ENCODE peak calls at places on chromosomes 16 and 17, in nine cellular contexts. Z is HCT116; S is CD8-positive, alpha-beta T cell; U is CD8-positive, alpha-beta memory T cell; B is OCI-LY7; T is PC-3; Y is right atrium auricular region; P is effector memory CD4-positive, alpha-beta T cell; H is uterus. G is an unnamed sample.

GRCh38 chr17:81427446-81428120 is 32.3 kb downstream of the BAHCC1 start:
- DNase-seq in Z (no peak), S (no peak), U (no peak), B (no peak), T (no peak), Y (no peak), P (no peak), H (no peak), G (no peak)

GRCh38 chr16:12291989-12292759 is 315.6 kb downstream of the SNX29 start:
- DNase-seq in Z (no peak), S (no peak), U (no peak), B (peak), T (no peak), Y (no peak), P (no peak), H (no peak), G (no peak)

GRCh38 chr16:27784351-27785306 is 234.7 kb downstream of the KATNIP start:
- DNase-seq in Z (no peak), S (no peak), U (no peak), B (no peak), T (no peak), Y (no peak), P (no peak), H (no peak), G (no peak)

GRCh38 chr16:54430491-54431030 is 144.0 kb upstream of the IRX3 start:
- DNase-seq in Z (no peak), S (no peak), U (no peak), B (no peak), T (peak), Y (no peak), P (no peak), H (no peak), G (no peak)

GRCh38 chr17:49482144-49482817 is 12.8 kb upstream of the NGFR start:
- DNase-seq in Z (no peak), S (no peak), U (no peak), B (no peak), T (peak), Y (no peak), P (no peak), H (no peak), G (no peak)

GRCh38 chr17:1259910-1260389 is 10.3 kb upstream of the BHLHA9 start:
- DNase-seq in Z (no peak), S (no peak), U (no peak), B (no peak), T (no peak), Y (no peak), P (no peak), H (no peak), G (no peak)

GRCh38 chr16:73067671-73068545 is 20.0 kb upstream of the ZFHX3 start:
- DNase-seq in Z (no peak), S (no peak), U (no peak), B (no peak), T (no peak), Y (no peak), P (no peak), H (no peak), G (no peak)

GRCh38 chr16:62067182-62067581 is 30.9 kb upstream of the CDH8 start:
- DNase-seq in Z (no peak), S (no peak), U (no peak), B (no peak), T (no peak), Y (no peak), P (no peak), H (no peak), G (no peak)

GRCh38 chr16:64654137-64654652 is 467.7 kb downstream of the CDH11 start:
- DNase-seq in Z (no peak), S (no peak), U (no peak), B (no peak), T (no peak), Y (no peak), P (no peak), H (no peak), G (no peak)

GRCh38 chr17:9239821-9240658 is 218.7 kb downstream of the NTN1 start:
- DNase-seq in Z (peak), S (peak), U (peak), B (peak), T (peak), Y (peak), P (peak), H (peak), G (no peak)

GRCh38 chr17:6554871-6555330 is 1.5 kb downstream of the PITPNM3 start:
- DNase-seq in Z (no peak), S (no peak), U (no peak), B (no peak), T (peak), Y (no peak), P (no peak), H (no peak), G (no peak)
- H3K27ac ChIP-seq in Z (no peak), S (no peak), U (no peak), B (no peak), T (peak), Y (no peak), P (no peak), H (no peak), G (peak)

DNA sequence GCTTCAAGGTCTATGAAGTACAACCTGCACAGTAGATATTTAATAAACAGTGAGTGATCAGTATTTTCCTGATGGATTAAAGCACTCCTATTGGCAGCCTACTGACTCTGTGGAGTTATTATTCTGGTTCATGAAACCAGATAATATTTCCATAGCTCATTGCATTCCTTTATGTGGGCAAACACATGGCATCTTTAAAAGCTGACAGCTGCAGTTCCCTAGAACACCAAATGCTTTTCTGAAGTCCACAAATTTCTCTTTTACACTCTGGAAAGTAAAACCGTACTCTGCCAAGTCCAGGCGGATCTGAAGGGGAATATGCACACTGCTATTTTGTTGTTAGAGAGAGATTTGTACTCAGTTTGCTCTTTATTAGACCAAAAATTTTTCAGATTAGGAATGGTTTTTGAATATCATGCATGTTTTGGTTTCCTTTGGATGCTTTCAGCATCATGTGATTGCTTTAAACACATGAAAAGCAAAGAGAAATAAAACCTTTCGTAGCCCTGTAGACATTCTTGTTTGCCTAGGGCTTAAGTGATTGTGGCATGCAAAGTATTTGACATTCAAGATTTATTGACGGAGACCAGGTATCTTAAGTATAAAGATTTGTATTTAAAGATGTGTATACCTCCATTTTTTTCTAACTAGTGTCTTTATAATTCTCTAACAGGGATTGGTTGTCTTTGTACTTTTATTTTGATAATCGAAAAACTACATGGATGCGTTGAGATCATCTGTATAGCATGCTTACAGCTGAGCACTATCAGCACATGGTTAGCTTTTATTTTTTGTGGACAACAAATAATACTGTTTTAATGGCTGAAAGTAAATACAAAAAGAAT is 19.5 kb downstream of the SEC14L1 start:
- DNase-seq in Z (no peak), S (no peak), U (no peak), B (no peak), T (no peak), Y (no peak), P (no peak), H (no peak), G (no peak)
- H3K4me3 ChIP-seq in Z (no peak), S (no peak), U (no peak), B (no peak), T (no peak), Y (no peak), P (no peak), H (no peak), G (no peak)

DNA sequence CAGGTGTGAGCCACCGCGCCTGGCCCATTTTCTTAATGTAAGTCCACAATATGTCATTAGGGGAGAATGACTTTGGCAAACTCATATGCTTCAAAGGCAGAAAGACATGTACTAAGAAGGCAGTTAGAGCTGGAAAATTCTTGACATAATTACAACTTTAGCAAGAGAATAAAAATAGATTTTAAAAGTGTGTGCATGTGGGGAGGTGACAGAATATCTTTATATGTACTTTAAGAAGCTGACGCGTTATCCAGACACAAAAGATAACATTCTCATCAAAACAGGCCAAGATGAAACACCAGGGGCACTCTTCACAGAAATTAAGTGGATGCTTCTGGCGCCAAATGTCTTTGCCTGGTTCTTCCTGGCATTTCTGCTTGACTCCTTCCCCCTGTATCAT is 28.2 kb downstream of the GJC1 start:
- DNase-seq in Z (no peak), S (no peak), U (no peak), B (no peak), T (no peak), Y (no peak), P (no peak), H (no peak), G (no peak)
- H3K27ac ChIP-seq in Z (no peak), S (no peak), U (no peak), B (no peak), T (no peak), Y (peak), P (no peak), H (peak), G (peak)

DNA sequence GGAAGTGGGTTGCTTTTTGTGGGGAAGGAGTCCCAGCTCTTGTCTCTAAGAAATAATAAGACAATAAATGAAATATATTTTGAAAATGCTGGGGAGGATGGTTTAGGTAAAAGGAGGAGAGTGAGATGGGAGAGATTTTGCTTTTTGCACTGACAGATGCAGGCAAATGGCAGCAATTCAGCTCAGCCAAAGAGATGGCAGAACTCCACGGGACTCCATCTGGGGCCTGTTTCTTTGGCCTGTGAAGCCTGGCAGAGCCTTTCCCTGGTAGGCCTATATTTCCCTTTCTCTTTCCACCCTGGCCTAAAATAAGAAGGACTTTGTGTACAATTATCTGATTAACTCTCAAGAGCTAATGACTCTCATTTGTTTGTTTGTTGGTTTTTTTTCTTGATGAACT is 1525.1 kb downstream of the CDH11 start:
- DNase-seq in Z (no peak), S (no peak), U (no peak), B (no peak), T (no peak), Y (no peak), P (no peak), H (no peak), G (no peak)
- H3K4me3 ChIP-seq in Z (no peak), S (no peak), U (no peak), B (no peak), T (no peak), Y (no peak), P (no peak), H (no peak), G (no peak)

GRCh38 chr16:81578636-81579413 is 134.2 kb downstream of the CMIP start:
- DNase-seq in Z (no peak), S (no peak), U (no peak), B (no peak), T (no peak), Y (no peak), P (no peak), H (no peak), G (no peak)
- H3K27ac ChIP-seq in Z (no peak), S (no peak), U (no peak), B (no peak), T (peak), Y (no peak), P (no peak), H (no peak), G (no peak)

GRCh38 chr17:37240381-37240780 is 135.4 kb upstream of the C17orf78 start:
- DNase-seq in Z (no peak), S (no peak), U (no peak), B (no peak), T (no peak), Y (no peak), P (no peak), H (no peak), G (no peak)
- H3K4me3 ChIP-seq in Z (no peak), S (no peak), U (no peak), B (no peak), T (no peak), Y (no peak), P (no peak), H (no peak), G (no peak)

G was measured in esophagus muscularis mucosa.